ENCODE peak calls at places on chromosomes 13 and 19, in five cellular contexts. N is K562, Y is left ventricle myocardium inferior, K is PC-3, D is thyroid gland. O is an unnamed sample.

GRCh38 chr19:44684892-44685847 is 13.8 kb upstream of the CEACAM16 start:
- DNase-seq in N (peak; percentile 47), Y (no peak), D (peak; percentile 47), K (peak; percentile 82), O (no peak)

GRCh38 chr13:59088716-59089115 is 1075.0 kb downstream of the DIAPH3 start:
- DNase-seq in K (peak; percentile 40), N (no peak), Y (no peak), D (no peak), O (peak; percentile 25)

GRCh38 chr13:30615851-30616311 is 1.8 kb upstream of the USPL1 start:
- DNase-seq in Y (no peak), D (no peak), N (peak; percentile 7), K (peak; percentile 19), O (peak; percentile 4)

GRCh38 chr19:48614436-48615144 is at the start of gene FAM83E:
- DNase-seq in N (peak; percentile 79), D (no peak), K (peak; percentile 41), Y (no peak), O (no peak)

GRCh38 chr19:3343619-3344502 is 22.5 kb upstream of the NFIC start:
- DNase-seq in N (peak; percentile 92), D (peak; percentile 69), Y (peak; percentile 83), K (peak; percentile 89), O (no peak)

GRCh38 chr13:80309926-80310325 is 31.0 kb downstream of the SPRY2 start:
- DNase-seq in D (no peak), Y (no peak), K (no peak), N (no peak), O (no peak)

GRCh38 chr19:57903298-57904174 is 12.9 kb downstream of the ZNF417 start:
- DNase-seq in D (no peak), N (peak; percentile 10), Y (no peak), K (peak; percentile 52), O (peak; percentile 44)

GRCh38 chr19:34345934-34346333 is 19.1 kb upstream of the GPI start:
- DNase-seq in D (peak; percentile 80), Y (peak; percentile 54), K (peak; percentile 81), N (peak; percentile 78), O (peak; percentile 68)

GRCh38 chr19:45161715-45162463 is 1.1 kb upstream of the NKPD1 start:
- DNase-seq in N (peak; percentile 66), Y (no peak), D (no peak), K (peak; percentile 25), O (peak; percentile 56)

GRCh38 chr13:46295531-46296464 is 84.1 kb downstream of the LRRC63 start:
- DNase-seq in D (peak; percentile 4), N (no peak), Y (no peak), K (peak; percentile 39), O (peak; percentile 97)

GRCh38 chr19:56076413-56076998 is 44.6 kb downstream of the ZNF787 start:
- DNase-seq in Y (no peak), D (peak; percentile 65), K (peak; percentile 81), N (peak; percentile 65), O (peak; percentile 71)

GRCh38 chr13:76383671-76384461 is 502.3 kb downstream of the KCTD12 start:
- DNase-seq in N (no peak), D (no peak), Y (no peak), K (peak; percentile 76), O (peak; percentile 38)

GRCh38 chr13:76836311-76836710 is 49.9 kb downstream of the KCTD12 start:
- DNase-seq in Y (no peak), D (no peak), K (peak; percentile 56), N (no peak), O (no peak)

GRCh38 chr19:35357867-35358573 is at the start of gene FFAR3:
- DNase-seq in K (no peak), N (no peak), D (no peak), Y (peak; percentile 38), O (peak; percentile 92)

GRCh38 chr13:21849323-21849722 is 178.4 kb downstream of the FGF9 start:
- DNase-seq in D (no peak), Y (no peak), K (peak; percentile 22), N (peak; percentile 15), O (peak; percentile 6)

GRCh38 chr13:42895781-42896180 is 96.3 kb downstream of the EPSTI1 start:
- DNase-seq in D (no peak), N (no peak), K (no peak), Y (no peak), O (peak; percentile 50)

GRCh38 chr19:55586976-55587668 is 6.5 kb upstream of the ZNF579 start:
- DNase-seq in D (peak; percentile 99), K (peak; percentile 99), Y (peak; percentile 95), N (peak; percentile 97), O (peak; percentile 95)

GRCh38 chr19:39308531-39309304 is 11.9 kb downstream of the LRFN1 start:
- DNase-seq in D (no peak), K (no peak), N (peak; percentile 82), Y (no peak), O (peak; percentile 37)

GRCh38 chr13:52348983-52349780 is 56.8 kb downstream of the THSD1 start:
- DNase-seq in Y (no peak), D (no peak), N (peak; percentile 15), K (peak; percentile 69), O (no peak)

GRCh38 chr19:43997631-43998290 is 5.0 kb upstream of the ZNF230 start:
- DNase-seq in Y (no peak), D (no peak), N (peak; percentile 14), K (no peak), O (no peak)

GRCh38 chr13:87779451-87779850 is 108.3 kb downstream of the SLITRK5 start:
- DNase-seq in D (no peak), Y (no peak), N (no peak), K (no peak), O (no peak)

GRCh38 chr19:57088125-57088524 is 31.7 kb upstream of the USP29 start:
- DNase-seq in Y (no peak), N (no peak), D (no peak), K (no peak), O (no peak)

GRCh38 chr19:34337747-34338146 is 27.2 kb upstream of the GPI start:
- DNase-seq in N (no peak), Y (no peak), K (no peak), D (peak; percentile 81), O (no peak)

GRCh38 chr13:97125051-97125809 is 96.9 kb upstream of the MBNL2 start:
- DNase-seq in K (peak; percentile 80), D (peak; percentile 42), N (no peak), Y (no peak), O (peak; percentile 75)

GRCh38 chr19:4976412-4977298 is 7.7 kb downstream of the KDM4B start:
- DNase-seq in D (peak; percentile 95), Y (peak; percentile 72), K (peak; percentile 89), N (peak; percentile 45), O (no peak)

GRCh38 chr13:27375686-27376326 is 48.6 kb upstream of the GTF3A start:
- DNase-seq in D (peak; percentile 62), Y (peak; percentile 46), K (peak; percentile 72), N (peak; percentile 69), O (peak; percentile 71)

GRCh38 chr13:50724913-50725312 is 118.6 kb downstream of the DLEU7 start:
- DNase-seq in D (no peak), K (no peak), Y (no peak), N (no peak), O (no peak)

GRCh38 chr13:98592353-98592740 is 15.4 kb upstream of the STK24 start:
- DNase-seq in K (no peak), Y (no peak), D (no peak), N (no peak), O (no peak)

GRCh38 chr13:100394005-100394695 is 194.4 kb downstream of the GGACT start:
- DNase-seq in D (peak; percentile 9), N (no peak), K (no peak), Y (no peak), O (peak; percentile 61)

GRCh38 chr19:55091955-55092354 is 16.3 kb downstream of the EPS8L1 start:
- DNase-seq in D (no peak), K (no peak), Y (no peak), N (peak; percentile 67), O (no peak)

GRCh38 chr19:8643860-8644653 is 13.6 kb downstream of the NFILZ start:
- DNase-seq in N (no peak), D (no peak), Y (no peak), K (no peak), O (no peak)
- H3K4me1 ChIP-seq in N (no peaks in the 10 kb centered on the region), D (no peaks in the 10 kb centered on the region), Y (no peaks in the 10 kb centered on the region), K (no peaks in the 10 kb centered on the region), O (no peaks in the 10 kb centered on the region)

DNA sequence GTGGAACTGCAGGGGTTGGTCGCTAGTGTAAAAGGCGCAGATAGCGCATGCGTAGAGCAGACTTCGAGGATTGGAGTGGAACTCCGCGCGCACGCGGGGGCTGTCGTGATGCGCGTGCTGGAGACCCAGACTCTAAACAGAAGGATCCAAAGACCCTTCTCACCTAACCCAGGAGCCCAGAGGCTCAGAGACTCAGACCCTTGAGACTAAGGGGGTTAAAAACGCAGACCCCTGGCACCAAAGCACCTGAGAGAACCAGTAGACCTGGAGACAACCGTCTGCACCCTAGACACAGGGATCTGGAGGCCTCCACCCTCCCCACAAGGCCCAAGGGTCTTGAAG is 567 bp upstream of the CTU1 start:
- DNase-seq in N (no peak), Y (no peak), D (no peak), K (no peak), O (no peak)
- TF ChIP-seq CTCF in N (no peak), Y (peak; percentile 2), D (no peak), K (no peak), O (no peak)

DNA sequence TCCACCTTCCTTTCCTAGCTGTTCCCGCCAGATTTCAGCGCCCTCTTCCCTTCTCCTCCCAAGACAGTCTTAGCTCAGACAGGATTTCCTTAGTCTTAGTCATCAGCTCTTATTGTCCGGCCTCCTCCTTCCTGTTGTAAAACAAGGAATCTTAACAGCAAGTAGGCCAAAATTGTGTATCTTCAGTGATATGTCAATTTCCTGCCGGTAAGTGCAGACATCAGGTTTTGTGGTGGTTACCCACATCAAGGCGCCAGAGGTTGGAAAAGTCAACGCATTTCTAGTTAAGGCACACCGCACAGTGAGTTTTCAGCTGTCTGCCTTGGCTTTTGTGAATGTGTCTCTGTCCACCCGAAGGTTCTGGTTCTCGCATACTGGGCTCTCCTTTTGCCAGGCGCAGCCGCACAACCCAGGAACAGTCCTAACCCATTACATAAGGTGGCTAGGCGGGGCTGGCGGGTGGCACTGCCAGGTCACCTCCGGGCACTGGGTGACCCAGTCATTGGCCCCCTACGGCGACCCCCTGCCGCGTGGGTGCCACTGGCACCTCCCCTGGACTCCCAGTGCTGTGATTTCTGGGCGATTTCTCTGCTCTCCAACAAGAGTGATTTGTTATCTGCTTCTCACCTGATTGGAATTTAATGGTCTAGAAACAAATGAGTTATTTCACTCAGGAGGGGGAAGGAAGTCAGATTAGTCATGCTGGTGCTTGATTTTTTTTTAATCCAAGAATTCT is 12.9 kb downstream of the COL4A2 start:
- DNase-seq in N (no peak), K (peak; percentile 81), D (peak; percentile 76), Y (no peak), O (no peak)
- H3K4me1 ChIP-seq in N (no peaks in the 10 kb centered on the region), K (peaks cover 37% of the 10 kb centered on the region), D (peaks cover 86% of the 10 kb centered on the region), Y (peaks cover 100% of the 10 kb centered on the region), O (peaks cover 17% of the 10 kb centered on the region)

GRCh38 chr13:20016649-20017364 is 58.3 kb downstream of the ZMYM2 start:
- DNase-seq in Y (no peak), K (no peak), N (no peak), D (no peak), O (no peak)

GRCh38 chr13:20015763-20016162 is 57.2 kb downstream of the ZMYM2 start:
- DNase-seq in N (no peak), Y (no peak), K (no peak), D (no peak), O (no peak)

GRCh38 chr13:20019033-20019432 is 60.5 kb downstream of the ZMYM2 start:
- DNase-seq in D (no peak), K (no peak), N (no peak), Y (no peak), O (no peak)

GRCh38 chr13:20017365-20017711 is 58.8 kb downstream of the ZMYM2 start:
- DNase-seq in Y (no peak), K (no peak), N (no peak), D (no peak), O (no peak)
- TF ChIP-seq CTCF in Y (no peak), K (no peak), N (no peak), D (no peak), O (no peak)

O was measured in cardiac muscle cell.